ENCODE peak calls at places on chromosomes 6 and 20, in four cellular contexts. B is mesenchymal stem cell, L is astrocyte, O is HCT116. Y is an unnamed sample.

GRCh38 chr6:49632712-49633111 is 3.9 kb downstream of the RHAG start:
- DNase-seq in O (no peak), L (no peak), B (no peak), Y (no peak)

GRCh38 chr6:70479236-70479635 is 65.9 kb downstream of the FAM135A start:
- DNase-seq in L (peak), B (peak), O (no peak), Y (no peak)

GRCh38 chr20:41072099-41072798 is 43.6 kb downstream of the TOP1 start:
- DNase-seq in B (peak), L (peak), O (no peak), Y (no peak)

GRCh38 chr20:47758517-47759450 is 26.5 kb downstream of the SULF2 start:
- DNase-seq in L (no peak), B (no peak), O (no peak), Y (no peak)

GRCh38 chr6:15962449-15962764 is 166.5 kb upstream of the MYLIP start:
- DNase-seq in O (no peak), B (peak), L (peak), Y (no peak)

GRCh38 chr20:43507150-43508080 is at the start of gene L3MBTL1:
- DNase-seq in L (no peak), B (peak), O (peak), Y (no peak)

GRCh38 chr6:168226832-168227434 is 92.6 kb downstream of the DACT2 start:
- DNase-seq in B (no peak), O (no peak), L (no peak), Y (no peak)

GRCh38 chr6:139482184-139482751 is 107.8 kb upstream of the CITED2 start:
- DNase-seq in L (no peak), O (no peak), B (peak), Y (no peak)

GRCh38 chr20:40331699-40332098 is 357.3 kb downstream of the MAFB start:
- DNase-seq in O (no peak), L (no peak), B (no peak), Y (no peak)

GRCh38 chr6:127342946-127343752 is at the start of gene ECHDC1:
- DNase-seq in L (peak), O (peak), B (peak), Y (peak)

GRCh38 chr6:147158881-147159280 is 45.3 kb upstream of the STXBP5 start:
- DNase-seq in B (no peak), O (no peak), L (no peak), Y (no peak)

GRCh38 chr6:1313755-1314503 is 2.0 kb downstream of the FOXQ1 start:
- DNase-seq in O (peak), L (no peak), B (no peak), Y (no peak)

GRCh38 chr6:30615219-30615957 is 1.7 kb downstream of the PPP1R10 start:
- DNase-seq in L (peak), B (peak), O (peak), Y (peak)

GRCh38 chr6:140105857-140106256 is 731.4 kb upstream of the CITED2 start:
- DNase-seq in O (peak), L (no peak), B (peak), Y (no peak)

GRCh38 chr20:23235173-23236027 is 115.2 kb upstream of the NXT1 start:
- DNase-seq in L (peak), B (peak), O (peak), Y (no peak)

GRCh38 chr6:41691426-41692079 is 43.9 kb downstream of the TFEB start:
- DNase-seq in L (no peak), O (no peak), B (no peak), Y (no peak)

GRCh38 chr6:145406733-145407256 is 328.5 kb downstream of the EPM2A start:
- DNase-seq in B (no peak), O (no peak), L (no peak), Y (no peak)

GRCh38 chr6:28489366-28490190 is 26.0 kb downstream of the GPX6 start:
- DNase-seq in B (peak), O (peak), L (peak), Y (no peak)

GRCh38 chr20:11411765-11412164 is 505.9 kb upstream of the BTBD3 start:
- DNase-seq in B (no peak), L (no peak), O (no peak), Y (no peak)

GRCh38 chr20:36384022-36384619 is 78.0 kb downstream of the DLGAP4 start:
- DNase-seq in L (peak), B (peak), O (peak), Y (peak)

GRCh38 chr6:56477241-56477640 is 165.4 kb downstream of the DST start:
- DNase-seq in B (no peak), L (no peak), O (no peak), Y (no peak)

GRCh38 chr20:9079038-9079731 is 10.3 kb downstream of the PLCB4 start:
- DNase-seq in O (no peak), B (no peak), L (no peak), Y (no peak)

GRCh38 chr20:7601431-7601830 is 338.8 kb downstream of the HAO1 start:
- DNase-seq in O (no peak), B (no peak), L (no peak), Y (no peak)

GRCh38 chr20:63254536-63255384 is 497 bp upstream of the NKAIN4 start:
- DNase-seq in B (no peak), L (no peak), O (no peak), Y (no peak)

GRCh38 chr6:31769684-31770371 is 7.3 kb downstream of the VWA7 start:
- DNase-seq in O (peak), B (peak), L (no peak), Y (peak)

GRCh38 chr6:10641494-10641893 is 52.9 kb downstream of the C6orf52 start:
- DNase-seq in B (no peak), O (no peak), L (no peak), Y (no peak)

GRCh38 chr6:131669891-131670290 is 31.3 kb downstream of the OR2A4 start:
- DNase-seq in L (no peak), O (no peak), B (peak), Y (no peak)

GRCh38 chr6:74284266-74284665 is 588.3 kb downstream of the CD109 start:
- DNase-seq in L (no peak), B (no peak), O (no peak), Y (no peak)

GRCh38 chr20:11204926-11205768 is 531.3 kb upstream of the JAG1 start:
- DNase-seq in B (peak), O (peak), L (peak), Y (peak)

GRCh38 chr6:84309336-84309735 is 81.9 kb upstream of the CEP162 start:
- DNase-seq in L (no peak), O (no peak), B (no peak), Y (no peak)

GRCh38 chr6:121668259-121668658 is 232.8 kb downstream of the GJA1 start:
- DNase-seq in L (no peak), O (no peak), B (peak), Y (no peak)

GRCh38 chr6:39999006-39999867 is 65.0 kb upstream of the MOCS1 start:
- DNase-seq in B (no peak), O (no peak), L (no peak), Y (no peak)

GRCh38 chr20:53001502-53002301 is 29.5 kb downstream of the TSHZ2 start:
- DNase-seq in B (peak), L (peak), O (no peak), Y (no peak)

GRCh38 chr6:124393536-124393935 is 568.7 kb upstream of the RNF217 start:
- DNase-seq in B (no peak), O (no peak), L (peak), Y (no peak)

GRCh38 chr20:11350126-11351005 is 567.3 kb upstream of the BTBD3 start:
- DNase-seq in O (no peak), B (peak), L (peak), Y (no peak)

GRCh38 chr20:31516651-31517050 is 2.4 kb downstream of the HM13 start:
- DNase-seq in O (no peak), L (no peak), B (no peak), Y (no peak)

GRCh38 chr20:48760403-48760889 is 67.4 kb downstream of the PREX1 start:
- DNase-seq in O (no peak), L (peak), B (no peak), Y (peak)

GRCh38 chr6:14354919-14355572 is 237.5 kb downstream of the CD83 start:
- DNase-seq in O (no peak), B (peak), L (peak), Y (peak)

GRCh38 chr20:25032478-25033183 is 25.3 kb downstream of the ACSS1 start:
- DNase-seq in O (no peak), B (no peak), L (peak), Y (no peak)
- H3K27ac ChIP-seq in O (no peak), B (no peak), L (no peak), Y (peak)

GRCh38 chr6:7505196-7505699 is 36.2 kb upstream of the DSP start:
- DNase-seq in B (peak), L (peak), O (peak), Y (no peak)
- H3K4me2 ChIP-seq in B (no peak), L (peak), O (peak), Y (no peak)

GRCh38 chr6:164105705-164106104 is 691.2 kb downstream of the QKI start:
- DNase-seq in L (no peak), O (no peak), B (no peak), Y (no peak)
- H3K27ac ChIP-seq in L (no peak), O (no peak), B (no peak), Y (no peak)

DNA sequence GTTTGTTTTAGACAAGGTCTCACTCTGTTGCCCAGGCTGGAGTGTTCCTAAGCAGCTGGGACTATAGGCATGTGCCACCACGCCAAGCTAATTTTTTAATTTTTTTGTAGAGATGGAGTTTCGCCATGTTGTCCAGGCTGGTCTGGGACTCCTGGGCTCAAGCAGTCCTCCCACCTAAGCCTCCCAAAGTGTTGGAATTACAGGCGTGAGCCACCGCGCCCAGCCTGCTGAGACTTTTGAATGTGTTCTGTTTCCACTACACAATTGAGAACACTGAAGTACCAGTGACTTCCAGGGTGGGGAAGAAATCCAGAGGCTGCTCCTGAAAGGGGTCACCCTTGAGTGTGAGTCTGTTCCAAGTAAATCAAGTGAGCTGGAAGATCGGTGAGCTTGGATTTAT is 81.3 kb upstream of the ARMC2 start:
- DNase-seq in L (no peak), B (no peak), O (no peak), Y (no peak)
- H3K4me2 ChIP-seq in L (no peak), B (no peak), O (no peak), Y (no peak)